ENCODE peak calls at places on chromosome 10, in six cellular contexts. G is HepG2, P is HCT116, U is K562, K is GM12878, E is H1. L is an unnamed sample.

GRCh38 chr10:120989279-120989678 is 138.1 kb downstream of the WDR11 start:
- DNase-seq in U (no peak), P (no peak), K (no peak), G (no peak), E (no peak), L (no peak)

GRCh38 chr10:122344741-122345258 is 29.7 kb upstream of the PLEKHA1 start:
- DNase-seq in P (peak), U (no peak), K (no peak), G (peak), E (no peak), L (no peak)

GRCh38 chr10:13705526-13706169 is 118.9 kb downstream of the PRPF18 start:
- DNase-seq in E (no peak), K (no peak), P (no peak), G (no peak), U (peak), L (no peak)

GRCh38 chr10:14698487-14699170 is 76.1 kb downstream of the FAM107B start:
- DNase-seq in E (no peak), P (no peak), G (no peak), U (no peak), K (no peak), L (no peak)

GRCh38 chr10:122861724-122862161 is 16.1 kb upstream of the CUZD1 start:
- DNase-seq in U (no peak), K (no peak), E (no peak), G (no peak), P (no peak), L (no peak)

GRCh38 chr10:30219977-30220751 is 128.9 kb downstream of the MTPAP start:
- DNase-seq in K (no peak), P (no peak), E (no peak), U (no peak), G (peak), L (no peak)

GRCh38 chr10:1551636-1552338 is 185.5 kb downstream of the ADARB2 start:
- DNase-seq in K (no peak), P (no peak), G (no peak), E (no peak), U (no peak), L (peak)

GRCh38 chr10:29791773-29792172 is 157.0 kb upstream of the SVIL start:
- DNase-seq in E (no peak), U (no peak), K (no peak), G (no peak), P (no peak), L (no peak)

GRCh38 chr10:782751-783648 is 93.5 kb upstream of the DIP2C start:
- DNase-seq in G (no peak), U (no peak), K (no peak), P (no peak), E (no peak), L (peak)

GRCh38 chr10:121692626-121693025 is 94.4 kb upstream of the FGFR2 start:
- DNase-seq in G (no peak), K (no peak), U (no peak), P (no peak), E (no peak), L (no peak)

GRCh38 chr10:121335386-121335925 is 262.8 kb downstream of the FGFR2 start:
- DNase-seq in P (no peak), E (no peak), K (no peak), G (no peak), U (no peak), L (no peak)

GRCh38 chr10:98267069-98267893 is 713 bp downstream of the LOXL4 start:
- DNase-seq in E (no peak), P (no peak), G (no peak), U (no peak), K (no peak), L (peak)

GRCh38 chr10:67884842-67885680 is 605 bp downstream of the SIRT1 start:
- DNase-seq in P (peak), G (peak), U (peak), K (peak), E (peak), L (peak)

GRCh38 chr10:88149906-88150305 is 286.5 kb downstream of the PTEN start:
- DNase-seq in U (no peak), P (no peak), E (no peak), K (no peak), G (no peak), L (no peak)

GRCh38 chr10:22340362-22341189 is 4.7 kb upstream of the SPAG6 start:
- DNase-seq in U (peak), G (peak), K (peak), E (peak), P (peak), L (peak)

DNA sequence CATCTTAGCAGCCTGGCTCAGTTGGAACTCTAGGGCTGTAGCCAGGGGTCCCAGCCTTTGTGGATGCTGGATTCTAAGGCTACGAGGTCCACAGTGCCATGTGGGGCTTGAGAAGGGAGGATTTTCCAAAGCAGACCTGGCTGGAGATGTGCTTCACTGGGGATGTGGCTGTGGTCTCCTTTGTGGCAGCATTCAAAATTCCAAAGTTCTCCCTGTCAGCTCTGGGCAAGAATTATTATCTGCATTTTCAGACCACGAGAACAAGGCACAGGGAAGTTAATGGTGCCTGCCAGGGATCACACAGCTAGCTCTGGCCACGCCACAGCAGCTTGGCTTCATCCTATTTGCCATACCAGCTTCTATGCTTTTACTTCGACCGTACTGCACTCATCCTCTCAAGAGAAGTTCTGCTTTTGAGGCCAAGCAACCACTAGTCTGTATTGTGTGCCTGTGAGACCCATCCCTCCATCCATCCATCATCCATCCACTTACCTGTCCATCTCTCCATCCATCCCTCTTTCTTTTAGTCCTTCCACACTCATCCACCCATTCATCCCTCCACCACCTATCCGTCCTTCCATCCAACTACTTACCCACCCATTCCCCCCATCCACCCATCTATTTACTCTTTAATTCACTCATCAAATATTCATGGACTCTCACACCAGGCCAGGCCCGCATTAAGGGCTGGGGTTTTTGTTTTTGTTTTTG is 71.5 kb downstream of the ZMIZ1 start:
- DNase-seq in G (no peak), E (no peak), K (no peak), U (no peak), P (no peak), L (no peak)
- TF ChIP-seq POLR2AphosphoS5 in G (no peak), E (no peak), K (no peak), U (no peak), P (no peak), L (no peak)

DNA sequence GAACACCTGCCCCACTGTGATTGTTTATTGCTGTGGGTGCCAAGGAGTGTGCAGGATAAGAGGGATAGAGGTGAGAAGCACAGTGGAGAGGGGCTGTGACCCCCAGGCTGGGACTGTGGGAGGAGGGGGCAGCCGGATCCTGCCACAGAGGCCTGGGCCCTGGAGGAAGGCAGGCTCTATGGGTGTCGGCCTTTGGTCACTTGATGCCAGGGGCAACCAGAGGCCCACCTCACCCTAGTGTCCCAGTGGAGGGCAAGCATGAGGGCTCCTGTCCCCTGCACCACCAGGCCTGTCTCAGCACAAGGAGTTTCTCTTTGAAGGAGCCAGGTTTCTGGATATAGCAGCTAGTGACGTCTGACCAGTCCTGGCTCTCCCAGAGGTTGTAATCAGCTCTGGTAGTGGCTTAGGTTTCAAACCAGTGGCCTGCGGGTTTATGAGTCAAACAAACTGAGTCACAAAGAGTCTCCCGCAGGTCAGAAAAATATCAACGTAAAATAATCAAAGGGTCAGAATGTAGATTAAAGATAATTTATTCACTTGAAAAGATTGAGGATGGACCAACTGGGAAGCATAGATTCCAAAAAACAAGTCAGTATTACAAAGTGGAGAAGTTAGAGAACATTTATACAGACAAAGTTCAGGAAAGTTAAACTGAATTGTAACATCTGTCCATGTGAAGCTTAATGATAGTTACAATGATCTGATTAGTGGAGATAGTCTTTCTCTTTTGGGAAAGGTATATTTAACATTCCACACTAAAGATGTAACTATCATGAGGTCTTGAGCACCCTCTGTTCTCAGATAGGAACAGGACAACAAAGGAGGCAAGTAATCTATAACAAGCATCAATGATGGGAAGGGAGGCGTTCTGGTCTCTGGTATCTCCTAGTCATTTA is 37.2 kb upstream of the ZNF488 start:
- DNase-seq in P (peak), K (no peak), G (no peak), U (no peak), E (no peak), L (no peak)
- TF ChIP-seq RAD21 in P (no peak), K (no peak), G (no peak), U (no peak), E (no peak), L (no peak)

DNA sequence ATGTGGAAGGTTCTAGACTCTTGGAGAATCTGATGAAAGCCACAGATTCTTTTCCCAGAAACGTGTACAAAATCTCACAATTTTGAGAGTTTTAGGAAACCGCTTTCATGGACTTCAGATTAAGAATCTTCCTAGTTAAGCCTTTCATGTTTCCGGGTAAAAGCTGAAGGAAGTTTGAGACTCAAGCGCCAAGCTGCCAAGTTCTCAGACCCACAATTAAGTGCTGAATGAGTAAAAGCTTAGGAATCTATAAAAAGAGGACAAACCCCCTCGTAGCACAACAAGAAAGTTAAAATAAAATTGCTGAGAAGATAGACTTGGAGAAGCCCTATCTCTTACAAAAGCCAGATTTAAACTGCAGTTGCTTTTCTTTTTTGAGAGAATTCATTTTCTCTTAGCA is 99.6 kb downstream of the ST8SIA6 start:
- DNase-seq in U (no peak), P (no peak), G (no peak), E (no peak), K (no peak), L (no peak)
- TF ChIP-seq SIN3A in U (no peak), P (no peak), G (no peak), E (no peak), K (no peak), L (no peak)

DNA sequence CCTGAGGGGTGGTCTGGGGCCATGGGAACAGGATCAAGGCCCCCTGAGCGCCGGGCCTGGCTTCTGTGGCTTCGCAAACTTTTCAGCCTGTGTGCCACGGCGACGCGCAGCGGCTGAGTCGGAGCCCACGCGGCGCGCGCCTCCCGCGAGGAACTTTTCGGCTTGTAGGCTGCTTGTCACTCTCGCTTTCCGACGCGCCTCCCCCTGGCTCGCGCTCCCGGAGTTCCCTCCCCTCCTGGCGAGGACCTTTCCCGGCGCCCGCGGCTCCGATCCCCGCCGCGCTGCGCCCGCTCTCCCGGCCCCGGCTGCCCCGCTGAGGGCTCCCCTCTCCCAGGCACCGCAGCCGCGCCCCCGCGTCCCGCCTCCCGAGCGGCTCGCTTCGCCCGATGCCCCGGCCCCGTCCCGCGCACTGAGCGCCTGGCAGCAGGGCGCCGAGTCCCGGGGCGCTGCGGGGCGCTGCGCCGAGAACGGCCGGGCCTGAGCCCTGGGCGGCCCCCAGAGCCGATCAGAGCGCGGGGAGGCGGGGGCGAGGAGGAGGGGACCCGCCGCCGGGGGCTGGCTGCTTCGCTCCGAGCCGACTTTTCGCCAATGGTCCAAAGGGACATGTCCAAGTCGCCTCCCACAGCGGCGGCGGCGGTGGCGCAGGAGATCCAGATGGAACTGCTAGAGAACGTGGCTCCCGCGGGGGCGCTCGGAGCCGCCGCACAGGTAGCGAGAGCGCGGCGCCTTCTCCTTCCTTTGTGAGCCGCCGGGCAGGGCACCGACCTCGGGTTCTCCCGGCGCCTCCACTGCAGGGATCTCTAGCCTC is at the start of gene CACNB2:
- DNase-seq in E (peak), K (no peak), P (no peak), U (no peak), G (peak), L (peak)
- TF ChIP-seq POLR2AphosphoS5 in E (no peak), K (no peak), P (no peak), U (no peak), G (no peak), L (no peak)

DNA sequence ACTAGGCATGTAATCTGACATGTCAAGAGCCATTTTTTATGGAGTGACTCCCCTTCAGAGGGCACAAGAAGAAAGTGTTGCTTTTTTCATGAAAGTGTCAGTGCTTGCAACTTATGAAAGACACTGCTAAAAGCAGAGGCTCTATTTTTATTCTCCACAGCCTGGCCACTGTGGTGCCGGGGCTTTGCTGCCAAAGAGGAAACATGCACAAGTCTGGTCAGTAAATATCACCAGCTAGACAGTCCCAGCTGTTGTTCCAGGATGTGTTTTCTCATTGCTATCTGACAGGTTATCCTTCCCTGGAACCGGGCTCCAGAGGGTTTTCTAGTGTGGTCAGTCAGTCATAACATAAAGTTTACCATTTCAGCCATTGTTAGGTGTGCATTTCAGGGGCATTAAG is 180.7 kb upstream of the PITRM1 start:
- DNase-seq in K (no peak), E (no peak), P (no peak), G (no peak), U (no peak), L (no peak)
- TF ChIP-seq RAD21 in K (no peak), E (no peak), P (no peak), G (no peak), U (no peak), L (no peak)